ENCODE peak calls at places on chromosomes 11 and 22, in eight cellular contexts. Y, X, I, C, B, L, F and S are unnamed samples.

GRCh38 chr11:103730151-103730940 is 306.1 kb upstream of the DDI1 start:
- DNase-seq in C (no peak), F (no peak), I (no peak), B (no peak), X (no peak), Y (no peak), L (no peak), S (no peak)

GRCh38 chr22:45280583-45280972 is 4.2 kb upstream of the UPK3A start:
- DNase-seq in X (no peak), Y (no peak), L (no peak), B (no peak), F (no peak), C (no peak), I (no peak), S (no peak)

GRCh38 chr11:94049351-94049750 is 28.2 kb downstream of the HEPHL1 start:
- DNase-seq in X (no peak), Y (no peak), C (no peak), I (no peak), B (no peak), F (no peak), L (no peak), S (no peak)

GRCh38 chr11:95469268-95469667 is 238.3 kb upstream of the SESN3 start:
- DNase-seq in I (no peak), X (no peak), Y (no peak), L (no peak), C (no peak), F (no peak), B (no peak), S (no peak)

GRCh38 chr22:36541831-36542391 is 12.9 kb upstream of the EIF3D start:
- DNase-seq in B (no peak), C (peak), F (no peak), Y (peak), X (no peak), L (peak), I (peak), S (peak)

GRCh38 chr11:7637447-7638157 is 35.7 kb downstream of the CYB5R2 start:
- DNase-seq in X (no peak), F (no peak), L (peak), B (no peak), C (no peak), I (no peak), Y (no peak), S (peak)

GRCh38 chr11:58902881-58903280 is 36.4 kb upstream of the GLYATL1 start:
- DNase-seq in X (no peak), B (no peak), L (no peak), Y (no peak), C (no peak), I (no peak), F (no peak), S (no peak)

GRCh38 chr22:28440517-28441366 is 238.9 kb downstream of the TTC28 start:
- DNase-seq in L (no peak), X (peak), F (no peak), I (no peak), B (peak), Y (no peak), C (no peak), S (no peak)

GRCh38 chr11:85827768-85828639 is 17.1 kb upstream of the SYTL2 start:
- DNase-seq in C (no peak), L (no peak), F (no peak), X (peak), B (no peak), I (peak), Y (peak), S (no peak)

GRCh38 chr11:73229321-73230275 is 11.5 kb downstream of the P2RY2 start:
- DNase-seq in Y (no peak), X (no peak), L (peak), B (no peak), I (no peak), C (no peak), F (no peak), S (peak)

GRCh38 chr11:117121176-117121575 is 22.9 kb upstream of the PAFAH1B2 start:
- DNase-seq in F (no peak), C (no peak), I (no peak), L (no peak), Y (no peak), X (no peak), B (no peak), S (no peak)

GRCh38 chr22:45424241-45424731 is 10.8 kb downstream of the RIBC2 start:
- DNase-seq in I (no peak), C (no peak), F (no peak), B (no peak), Y (no peak), L (no peak), X (no peak), S (no peak)

GRCh38 chr22:41528938-41529561 is 15.2 kb downstream of the POLR3H start:
- DNase-seq in L (no peak), I (no peak), X (no peak), B (no peak), F (no peak), Y (no peak), C (no peak), S (no peak)

GRCh38 chr22:41526226-41526531 is 18.1 kb downstream of the POLR3H start:
- DNase-seq in C (no peak), X (no peak), Y (no peak), I (no peak), L (no peak), B (no peak), F (no peak), S (no peak)

GRCh38 chr22:41525450-41526225 is 18.6 kb downstream of the POLR3H start:
- DNase-seq in C (no peak), B (no peak), X (no peak), L (no peak), Y (no peak), F (no peak), I (no peak), S (no peak)

GRCh38 chr22:41528132-41528766 is 16.0 kb downstream of the POLR3H start:
- DNase-seq in L (no peak), Y (no peak), I (no peak), B (no peak), F (no peak), C (no peak), X (no peak), S (no peak)

DNA sequence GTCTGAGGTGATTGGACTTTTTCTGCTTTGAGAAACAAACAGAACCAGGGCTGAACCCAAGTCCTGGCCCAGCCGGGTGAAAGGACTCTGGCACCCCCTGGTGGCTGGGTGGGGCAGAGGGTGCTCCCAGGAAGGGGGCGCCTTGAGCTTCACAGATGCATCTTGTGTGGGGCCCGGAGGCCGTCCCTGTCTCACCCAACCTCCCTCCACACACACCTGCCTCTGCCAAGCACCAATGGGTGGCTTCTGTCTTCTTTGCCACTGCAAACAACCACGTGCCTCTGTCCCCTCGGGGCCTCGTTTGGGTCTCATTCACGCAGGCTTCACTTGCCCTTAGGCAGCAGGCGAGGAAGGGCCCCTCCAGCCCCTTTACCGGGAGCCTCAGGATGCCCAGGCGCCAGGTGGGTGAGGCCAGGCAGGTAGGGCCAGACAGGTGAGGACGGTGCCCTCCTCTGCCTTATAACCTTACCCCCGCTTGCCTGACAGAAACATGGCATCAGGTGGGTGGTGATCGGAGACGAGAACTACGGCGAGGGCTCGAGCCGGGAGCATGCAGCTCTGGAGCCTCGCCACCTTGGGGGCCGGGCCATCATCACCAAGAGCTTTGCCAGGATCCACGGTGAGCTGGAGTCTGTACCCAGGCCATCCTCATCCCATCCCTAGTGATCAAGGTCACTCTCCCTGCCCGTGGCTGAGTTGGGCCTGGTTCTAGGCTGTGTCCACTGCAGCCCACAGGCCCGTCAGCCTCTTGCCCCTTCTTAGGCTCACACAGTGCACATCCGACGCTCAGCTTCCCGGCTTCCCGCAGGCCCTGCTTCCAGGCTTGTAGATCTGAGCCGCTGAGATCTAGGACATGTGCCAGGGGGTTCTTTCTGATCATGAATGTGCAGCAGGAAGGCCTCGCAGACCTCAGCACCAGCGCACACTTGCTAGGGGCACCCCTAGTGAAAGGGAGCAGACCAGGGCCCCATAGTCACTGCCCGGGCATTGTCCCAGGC is 17.2 kb downstream of the POLR3H start:
- DNase-seq in L (peak), I (peak), C (peak), B (peak), X (peak), Y (no peak), F (peak), S (no peak)
- TF ChIP-seq POLR2A in L (no peak), I (no peak), C (no peak), B (no peak), X (no peak), Y (no peak), F (no peak), S (no peak)

DNA sequence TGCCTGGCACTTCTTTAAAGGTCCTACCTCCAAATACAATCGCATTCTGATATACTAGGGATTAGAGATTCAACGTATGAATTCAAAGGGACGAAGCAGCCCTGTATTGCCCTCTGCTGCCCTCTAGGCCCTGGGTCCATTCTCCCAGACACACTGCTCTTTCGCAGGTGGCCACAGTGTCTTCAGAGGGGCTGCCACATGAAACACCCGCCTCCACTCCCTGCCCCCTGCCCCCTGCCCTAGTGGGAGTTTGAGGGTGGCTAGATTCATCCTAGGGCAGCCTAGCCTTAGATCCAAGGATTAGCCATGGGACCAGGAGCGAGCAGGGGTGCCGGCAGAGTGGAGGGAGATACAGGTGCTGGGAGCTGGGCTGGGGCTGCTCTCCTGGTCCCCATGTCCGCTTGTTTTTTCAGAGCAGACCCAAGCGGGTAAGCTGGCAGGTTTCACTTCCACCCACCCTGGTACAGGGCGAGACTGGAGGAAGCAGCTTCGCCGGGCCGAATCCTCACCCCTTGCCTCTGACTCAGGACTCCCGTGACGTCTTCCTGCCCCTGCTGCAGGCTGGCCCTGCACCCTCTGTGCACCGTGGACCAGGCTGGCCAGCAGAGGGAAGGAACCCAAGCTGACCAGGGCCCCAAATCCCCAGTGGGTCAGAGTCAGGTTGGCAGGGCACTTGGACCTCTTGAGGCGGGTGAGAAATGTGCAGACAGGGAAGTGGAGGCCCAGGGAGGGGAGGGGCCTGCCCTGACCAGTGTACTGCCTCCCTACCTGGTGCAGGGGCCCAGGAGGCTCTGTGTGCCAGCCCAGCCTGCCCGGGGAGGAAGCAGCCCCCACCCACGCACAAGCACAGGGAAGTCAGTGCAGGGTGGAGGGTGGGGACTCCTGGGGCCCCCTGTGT is 28.4 kb upstream of the HMOX1 start:
- DNase-seq in F (no peak), X (peak), I (peak), C (peak), B (peak), Y (no peak), L (peak), S (peak)
- TF ChIP-seq POLR2A in F (peak), X (peak), I (no peak), C (no peak), B (peak), Y (no peak), L (no peak), S (no peak)

GRCh38 chr11:65572356-65573043 is at the start of gene FAM89B:
- DNase-seq in I (peak), X (peak), L (peak), C (peak), F (peak), B (peak), Y (no peak), S (peak)
- TF ChIP-seq POLR2A in I (peak), X (peak), L (peak), C (no peak), F (peak), B (peak), Y (peak), S (no peak)

DNA sequence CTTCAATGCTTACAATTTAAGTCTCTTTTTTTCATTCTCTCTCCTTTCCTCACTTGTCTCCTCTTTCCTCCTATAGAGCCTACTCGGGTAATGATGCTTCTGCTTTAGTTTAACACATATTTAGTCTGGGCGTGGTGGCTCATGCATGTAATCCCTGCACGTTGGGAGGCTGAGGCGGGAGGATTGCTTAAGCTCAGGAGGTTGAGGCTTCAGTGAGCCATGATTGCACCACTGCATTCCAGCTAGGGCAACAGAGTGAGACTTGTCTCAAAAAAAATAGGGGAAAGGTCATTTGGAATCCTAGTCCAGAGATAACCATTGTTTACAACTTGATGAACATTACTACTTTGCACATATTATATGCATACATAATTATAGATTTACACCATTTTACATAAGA is 1.4 kb upstream of the CCT8L2 start:
- DNase-seq in C (no peak), F (no peak), B (no peak), X (no peak), Y (no peak), I (no peak), L (no peak), S (no peak)
- TF ChIP-seq POLR2A in C (no peak), F (no peak), B (no peak), X (no peak), Y (no peak), I (no peak), L (no peak), S (no peak)

GRCh38 chr11:111344032-111344431 is 35.0 kb downstream of the POU2AF1 start:
- DNase-seq in X (no peak), B (peak), C (no peak), I (no peak), F (no peak), L (peak), Y (no peak), S (peak)

GRCh38 chr11:111347723-111348115 is 31.4 kb downstream of the POU2AF1 start:
- DNase-seq in X (no peak), L (no peak), C (no peak), F (no peak), I (no peak), B (no peak), Y (no peak), S (no peak)

GRCh38 chr11:111349191-111349695 is 29.8 kb downstream of the POU2AF1 start:
- DNase-seq in L (no peak), Y (no peak), X (no peak), F (no peak), C (no peak), B (no peak), I (no peak), S (no peak)

GRCh38 chr11:111348147-111348546 is 30.9 kb downstream of the POU2AF1 start:
- DNase-seq in B (no peak), L (no peak), C (no peak), I (no peak), X (no peak), Y (no peak), F (no peak), S (no peak)

GRCh38 chr11:111347002-111347722 is 31.9 kb downstream of the POU2AF1 start:
- DNase-seq in B (no peak), I (no peak), C (no peak), Y (no peak), X (no peak), L (peak), F (no peak), S (peak)
- TF ChIP-seq POLR2A in B (no peak), I (no peak), C (no peak), Y (no peak), X (no peak), L (no peak), F (peak), S (no peak)

DNA sequence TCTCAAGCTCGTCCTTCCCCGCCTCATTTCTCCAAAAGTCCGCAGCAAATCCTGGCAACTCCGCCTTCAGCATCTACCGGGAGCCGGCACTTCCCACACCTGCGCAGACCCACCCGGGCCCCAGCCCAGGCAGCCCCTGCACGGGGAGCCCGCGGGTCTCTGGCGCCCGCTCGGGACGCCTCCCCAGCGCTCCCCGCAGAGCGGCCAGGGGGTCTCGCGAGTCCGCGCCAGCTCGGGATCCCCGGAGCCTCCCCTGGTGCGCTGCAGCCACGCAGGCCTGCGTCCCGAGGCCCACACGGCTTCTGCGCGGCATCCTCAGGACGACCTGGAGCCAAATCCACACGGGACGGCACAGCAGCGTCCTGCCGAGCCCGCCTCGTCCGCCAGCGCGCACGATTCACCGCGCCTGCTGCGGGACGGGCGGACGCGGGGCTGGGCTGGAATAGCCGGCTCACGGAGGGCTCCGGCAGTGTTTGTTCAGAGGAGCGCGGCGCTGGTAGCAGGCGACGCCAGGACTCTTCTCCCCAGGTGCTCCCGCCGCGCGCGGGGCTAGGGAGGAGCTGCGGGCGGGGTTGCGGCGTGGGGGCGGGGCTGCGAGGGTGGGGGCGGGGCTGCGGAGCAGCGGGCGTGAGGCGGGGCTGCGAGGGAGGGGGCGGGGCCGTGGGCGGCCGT is 810 bp upstream of the PHRF1 start:
- DNase-seq in X (no peak), B (no peak), Y (peak), C (no peak), I (peak), F (peak), L (no peak), S (no peak)
- TF ChIP-seq POLR2A in X (no peak), B (no peak), Y (no peak), C (no peak), I (peak), F (no peak), L (no peak), S (no peak)

GRCh38 chr11:695606-696381 is at the start of gene TMEM80:
- DNase-seq in C (peak), X (peak), Y (peak), I (peak), L (peak), B (peak), F (no peak), S (peak)
- TF ChIP-seq POLR2A in C (no peak), X (peak), Y (peak), I (peak), L (peak), B (peak), F (peak), S (peak)